ENCODE peak calls at places on chromosomes 16 and 17, in ten cellular contexts. J, O, E, A, W, L, Z, C, Y and P are unnamed samples. For H3K4me1, the result is how much of the 10 kb centered on the place peaks cover.

GRCh38 chr17:67585077-67585602 is 132.6 kb upstream of the NOL11 start:
- DNase-seq in Y (no peak), J (no peak), O (no peak), W (no peak), E (no peak), A (no peak), L (no peak), Z (peak), C (peak), P (no peak)

GRCh38 chr17:79616801-79617200 is 6.0 kb upstream of the RBFOX3 start:
- DNase-seq in O (no peak), L (no peak), A (no peak), J (no peak), Z (no peak), C (no peak), E (no peak), Y (no peak), W (peak), P (peak)

GRCh38 chr16:27109666-27110523 is 43.2 kb downstream of the C16orf82 start:
- DNase-seq in C (peak), O (peak), L (peak), J (peak), Y (peak), E (peak), Z (peak), A (peak), W (peak), P (peak)

GRCh38 chr17:42682400-42683384 is at the start of gene CNTNAP1:
- DNase-seq in Y (no peak), A (no peak), W (peak), L (peak), J (peak), E (no peak), C (peak), Z (peak), O (peak), P (no peak)

GRCh38 chr16:81657731-81658130 is 121.4 kb upstream of the PLCG2 start:
- DNase-seq in A (no peak), W (peak), E (no peak), O (no peak), J (peak), C (no peak), Z (no peak), Y (no peak), L (no peak), P (no peak)

GRCh38 chr16:67415872-67416793 is at the start of gene ZDHHC1:
- DNase-seq in Y (peak), C (peak), L (peak), A (peak), E (peak), Z (peak), J (peak), W (peak), O (peak), P (peak)

GRCh38 chr17:62626719-62627218 is 701 bp upstream of the MRC2 start:
- DNase-seq in W (peak), J (peak), E (no peak), A (no peak), O (peak), L (peak), Z (peak), Y (no peak), C (no peak), P (no peak)

GRCh38 chr16:67549240-67549639 is 13.1 kb upstream of the CTCF start:
- DNase-seq in Y (no peak), O (no peak), J (no peak), C (no peak), Z (no peak), L (no peak), W (peak), A (no peak), E (no peak), P (peak)

GRCh38 chr16:81431554-81432353 is 12.9 kb upstream of the CMIP start:
- DNase-seq in W (peak), L (peak), C (no peak), Z (peak), E (no peak), O (no peak), J (no peak), Y (no peak), A (no peak), P (no peak)

GRCh38 chr16:637081-638018 is 1.2 kb upstream of the METTL26 start:
- DNase-seq in W (peak), Y (peak), J (peak), O (peak), E (peak), Z (peak), A (peak), L (peak), C (no peak), P (peak)

GRCh38 chr16:20402651-20403050 is 1.9 kb downstream of the PDILT start:
- DNase-seq in J (no peak), A (no peak), C (no peak), L (no peak), O (no peak), E (no peak), W (no peak), Y (no peak), Z (no peak), P (no peak)

GRCh38 chr17:17839792-17840707 is 3.3 kb upstream of the SREBF1 start:
- DNase-seq in A (peak), O (peak), L (peak), E (peak), C (peak), J (peak), Z (peak), W (peak), Y (peak), P (peak)

GRCh38 chr17:17836818-17837379 is at the start of gene SREBF1:
- DNase-seq in L (peak), W (peak), J (peak), Z (peak), Y (peak), C (peak), E (peak), A (no peak), O (peak), P (peak)

GRCh38 chr17:17837380-17837821 is 615 bp upstream of the SREBF1 start:
- DNase-seq in L (peak), A (no peak), O (peak), W (peak), J (peak), Z (peak), Y (no peak), E (peak), C (peak), P (no peak)

GRCh38 chr17:17836250-17836817 is 452 bp downstream of the SREBF1 start:
- DNase-seq in W (peak), O (peak), E (peak), L (peak), C (peak), A (peak), J (peak), Z (peak), Y (peak), P (peak)

DNA sequence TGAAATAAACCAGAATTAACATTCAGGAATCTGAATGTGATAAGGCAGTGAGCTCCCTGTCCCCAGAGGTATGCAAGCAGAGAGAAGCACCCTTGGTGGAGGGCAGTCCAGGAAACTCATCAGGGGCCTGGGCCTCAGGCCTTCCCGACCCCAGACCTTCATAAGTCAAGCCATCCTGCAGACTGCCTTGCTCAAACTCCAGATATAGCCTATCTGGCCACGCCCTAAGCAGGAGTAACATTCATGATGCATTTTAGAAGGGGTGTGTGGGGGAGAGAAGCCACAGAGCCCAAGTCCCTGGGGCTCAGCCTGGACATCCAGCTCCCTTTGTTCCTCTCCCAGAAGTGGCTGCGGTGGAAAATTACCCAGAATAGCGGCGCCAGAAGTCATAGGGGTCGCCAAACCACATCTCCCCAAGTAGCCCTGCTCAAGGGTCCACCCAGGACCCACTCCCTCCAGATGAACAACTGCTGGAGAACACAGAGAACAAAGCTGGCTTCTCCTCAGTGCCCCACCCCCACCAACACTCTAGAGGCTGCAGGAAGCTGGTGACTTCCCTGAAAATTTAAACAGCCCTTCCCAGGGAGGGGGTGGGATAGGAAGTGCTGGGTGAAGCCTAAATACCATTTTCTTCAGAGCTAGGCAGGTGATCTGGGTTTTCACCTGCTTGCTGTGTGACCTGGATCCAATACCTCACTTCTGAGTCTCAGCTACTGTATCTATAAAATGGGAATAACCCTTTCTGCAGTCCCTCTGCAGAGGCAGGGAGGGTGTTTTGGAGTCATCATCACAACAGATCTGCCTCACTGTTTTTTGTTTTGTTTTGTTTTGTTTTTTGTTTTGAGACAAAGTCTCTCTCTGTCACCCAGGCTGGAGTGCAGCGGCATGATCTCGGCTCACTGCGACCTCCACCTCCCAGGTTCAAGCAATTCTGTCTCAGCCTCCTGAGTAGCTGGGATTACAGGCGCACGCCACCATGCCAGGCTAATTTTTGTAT is 1.5 kb upstream of the SREBF1 start:
- DNase-seq in W (no peak), J (no peak), Y (peak), C (peak), O (peak), A (peak), E (no peak), Z (peak), L (peak), P (no peak)
- TF ChIP-seq POLR2A in W (no peak), J (no peak), Y (no peak), C (no peak), O (no peak), A (no peak), E (peak), Z (peak), L (no peak), P (no peak)

DNA sequence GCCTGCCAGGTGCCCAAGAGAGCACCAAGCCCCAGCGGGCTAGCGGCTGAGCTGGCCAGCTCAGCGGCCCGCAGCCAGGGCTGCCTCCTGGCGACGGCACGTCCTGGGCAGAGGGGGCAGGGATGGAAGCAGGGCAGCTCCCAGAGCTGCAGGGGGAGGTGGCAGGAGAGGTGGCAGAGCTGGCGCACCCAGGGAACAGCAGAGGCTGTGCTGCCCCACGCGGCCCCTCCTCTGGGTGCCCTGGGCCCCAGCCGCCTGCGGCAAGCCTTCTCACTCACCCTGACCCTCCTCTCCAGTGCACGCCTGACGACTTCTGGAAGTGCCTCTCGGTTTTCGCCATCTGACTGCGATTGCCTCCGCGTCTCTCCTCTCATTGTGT is 24.7 kb downstream of the GSE1 start:
- DNase-seq in E (no peak), O (no peak), C (no peak), A (no peak), J (no peak), W (no peak), Z (no peak), L (no peak), Y (peak), P (no peak)
- H3K4me1 ChIP-seq in E (half or more), O (under half), C (under half), A (under half), J (under half), W (under half), Z (under half), L (under half), Y (half or more), P (under half)

DNA sequence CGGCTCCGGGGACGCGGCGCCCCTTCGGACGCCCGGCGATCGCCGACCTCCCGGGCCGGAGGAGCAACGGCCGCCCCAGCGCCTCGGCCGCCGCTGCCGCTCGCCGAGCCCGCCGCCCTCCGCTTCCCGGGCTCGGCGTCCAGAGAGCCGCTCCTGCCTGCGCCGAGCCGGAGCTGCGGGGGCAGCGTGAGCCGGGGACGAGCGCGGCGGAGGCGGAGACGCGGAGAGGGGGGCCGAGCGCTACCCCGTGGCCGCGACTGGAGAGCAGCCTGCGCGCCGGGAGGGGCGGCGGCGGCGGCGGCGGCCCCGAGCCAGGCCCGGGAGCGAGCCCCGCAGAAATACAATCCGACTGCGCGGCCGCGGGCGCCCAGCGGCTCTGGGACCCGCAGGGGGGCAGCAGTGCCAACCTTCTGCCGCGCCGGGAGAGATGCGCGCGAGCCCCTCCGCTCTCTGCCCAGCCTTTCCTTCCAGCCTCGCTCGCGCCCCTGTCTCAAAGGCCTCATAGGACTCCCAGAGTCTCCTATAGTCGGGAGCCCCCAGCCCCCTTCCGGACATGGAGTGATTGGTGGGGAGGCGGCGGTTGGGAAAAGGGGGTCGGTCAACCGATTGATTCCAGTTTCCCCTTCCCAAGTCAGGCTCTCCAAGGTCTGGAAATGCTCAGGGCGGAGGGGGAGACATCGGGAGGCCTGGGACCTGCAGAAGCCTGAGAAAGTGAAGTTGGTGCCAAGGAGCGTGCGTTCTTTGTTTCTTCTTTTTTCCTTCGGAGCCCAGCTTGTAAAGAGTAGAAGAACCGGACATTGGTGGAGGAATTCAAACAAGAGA is 1.0 kb upstream of the SDK2 start:
- DNase-seq in J (no peak), C (no peak), O (peak), Z (no peak), Y (no peak), W (no peak), L (peak), E (peak), A (peak), P (peak)
- TF ChIP-seq CTCF in J (no peak), C (no peak), O (no peak), Z (no peak), Y (no peak), W (no peak), L (peak), E (no peak), A (peak), P (no peak)

DNA sequence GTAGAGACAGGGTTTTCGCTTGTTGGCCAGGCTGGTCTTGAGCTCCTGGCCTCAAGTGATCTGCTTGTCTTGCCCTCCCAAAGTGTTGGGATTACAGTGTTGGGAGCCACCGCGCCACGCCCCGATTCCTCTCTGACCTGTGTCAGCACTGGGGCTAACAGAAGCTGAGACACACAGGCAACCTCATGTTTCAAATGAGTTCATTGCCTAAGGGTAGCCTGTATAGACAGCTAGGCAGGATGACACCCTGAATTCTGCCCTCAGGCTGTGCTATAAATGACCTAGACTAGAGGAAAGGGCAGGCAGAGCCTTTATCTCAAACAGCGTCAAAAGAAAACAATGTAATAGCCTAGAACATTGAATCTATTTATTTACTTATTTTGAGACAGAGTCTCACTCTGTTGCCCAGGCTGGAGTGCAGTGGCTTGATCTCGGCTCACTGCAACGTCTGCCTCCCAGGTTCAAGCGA is 2.3 kb upstream of the CDK3 start:
- DNase-seq in Z (no peak), W (no peak), E (no peak), O (no peak), Y (no peak), C (no peak), A (no peak), J (no peak), L (no peak), P (no peak)
- TF ChIP-seq POLR2A in Z (no peak), W (no peak), E (no peak), O (no peak), Y (no peak), C (no peak), A (no peak), J (no peak), L (no peak), P (no peak)

DNA sequence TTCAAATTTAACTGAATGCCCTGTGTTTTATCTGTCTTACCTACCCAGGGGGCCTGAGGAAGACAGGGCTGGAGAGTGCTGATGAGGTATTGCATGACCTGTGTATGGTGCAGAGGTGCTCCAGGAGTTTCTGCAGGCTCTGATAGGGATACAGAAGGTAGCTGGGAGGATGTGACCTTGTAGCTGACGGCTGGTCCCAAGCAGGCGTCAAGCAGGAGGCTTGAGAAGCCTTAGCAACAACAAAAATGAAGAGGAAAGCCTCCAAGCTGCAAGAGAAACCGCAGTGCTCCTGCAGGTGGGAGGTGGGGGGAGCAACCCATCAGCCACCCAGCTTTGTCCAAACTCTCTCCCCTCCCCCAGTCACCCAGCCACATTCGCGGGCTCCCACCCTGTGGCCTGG is 40.4 kb downstream of the LAT start:
- DNase-seq in A (no peak), Z (no peak), E (no peak), L (no peak), W (peak), C (no peak), Y (no peak), O (no peak), J (no peak), P (peak)
- H3K4me1 ChIP-seq in A (under half), Z (under half), E (under half), L (under half), W (under half), C (under half), Y (under half), O (under half), J (under half), P (under half)

GRCh38 chr17:75752405-75753192 is 12.4 kb downstream of the GALK1 start:
- DNase-seq in J (no peak), O (no peak), W (no peak), A (no peak), C (no peak), Y (no peak), L (no peak), Z (no peak), E (no peak), P (no peak)
- TF ChIP-seq CTCF in J (no peak), O (no peak), W (no peak), A (peak), C (no peak), Y (no peak), L (no peak), Z (no peak), E (no peak), P (no peak)